ENCODE peak calls at places on chromosome 2, in eight cellular contexts. One of them, this sample, is unnamed.

GRCh38 chr2:225937625-225938024 is 538.1 kb downstream of the NYAP2 start:
- DNase-seq in CD8-positive, alpha-beta memory T cell: no peak
- DNase-seq in fibroblast of lung: peak; percentile 27
- DNase-seq in prostate gland: no peak
- DNase-seq in psoas muscle: no peak
- DNase-seq in mesendoderm: peak; percentile 2
- DNase-seq in cardiac muscle cell: peak; percentile 49
- DNase-seq in tibial nerve: no peak
- DNase-seq in this sample: no peak

GRCh38 chr2:43129676-43130547 is 96.5 kb downstream of the ZFP36L2 start:
- DNase-seq in CD8-positive, alpha-beta memory T cell: peak; percentile 66
- DNase-seq in fibroblast of lung: peak; percentile 57
- DNase-seq in prostate gland: no peak
- DNase-seq in psoas muscle: no peak
- DNase-seq in mesendoderm: no peak
- DNase-seq in cardiac muscle cell: peak; percentile 59
- DNase-seq in tibial nerve: no peak
- DNase-seq in this sample: no peak

GRCh38 chr2:186308347-186308746 is 177.7 kb upstream of the ZC3H15 start:
- DNase-seq in CD8-positive, alpha-beta memory T cell: no peak
- DNase-seq in fibroblast of lung: peak; percentile 4
- DNase-seq in prostate gland: no peak
- DNase-seq in psoas muscle: no peak
- DNase-seq in mesendoderm: peak; percentile 64
- DNase-seq in cardiac muscle cell: peak; percentile 19
- DNase-seq in tibial nerve: no peak
- DNase-seq in this sample: no peak

GRCh38 chr2:219426068-219426443 is 7.9 kb downstream of the DES start:
- DNase-seq in CD8-positive, alpha-beta memory T cell: peak; percentile 41
- DNase-seq in fibroblast of lung: no peak
- DNase-seq in prostate gland: no peak
- DNase-seq in psoas muscle: peak; percentile 54
- DNase-seq in mesendoderm: no peak
- DNase-seq in cardiac muscle cell: no peak
- DNase-seq in tibial nerve: no peak
- DNase-seq in this sample: no peak

GRCh38 chr2:37301408-37301807 is 23.2 kb downstream of the PRKD3 start:
- DNase-seq in CD8-positive, alpha-beta memory T cell: no peak
- DNase-seq in fibroblast of lung: no peak
- DNase-seq in prostate gland: no peak
- DNase-seq in psoas muscle: no peak
- DNase-seq in mesendoderm: peak; percentile 53
- DNase-seq in cardiac muscle cell: no peak
- DNase-seq in tibial nerve: no peak
- DNase-seq in this sample: no peak

GRCh38 chr2:240195316-240195861 is 54.9 kb upstream of the OTOS start:
- DNase-seq in CD8-positive, alpha-beta memory T cell: no peak
- DNase-seq in fibroblast of lung: no peak
- DNase-seq in prostate gland: no peak
- DNase-seq in psoas muscle: peak; percentile 40
- DNase-seq in mesendoderm: no peak
- DNase-seq in cardiac muscle cell: no peak
- DNase-seq in tibial nerve: no peak
- DNase-seq in this sample: no peak

GRCh38 chr2:67733517-67733916 is 329.3 kb downstream of the C1D start:
- DNase-seq in CD8-positive, alpha-beta memory T cell: no peak
- DNase-seq in fibroblast of lung: peak; percentile 38
- DNase-seq in prostate gland: no peak
- DNase-seq in psoas muscle: no peak
- DNase-seq in mesendoderm: peak; percentile 76
- DNase-seq in cardiac muscle cell: peak; percentile 62
- DNase-seq in tibial nerve: no peak
- DNase-seq in this sample: no peak

GRCh38 chr2:102005989-102006885 is 14.5 kb downstream of the IL1R2 start:
- DNase-seq in CD8-positive, alpha-beta memory T cell: no peak
- DNase-seq in fibroblast of lung: peak; percentile 73
- DNase-seq in prostate gland: peak; percentile 32
- DNase-seq in psoas muscle: no peak
- DNase-seq in mesendoderm: peak; percentile 70
- DNase-seq in cardiac muscle cell: peak; percentile 82
- DNase-seq in tibial nerve: no peak
- DNase-seq in this sample: no peak

GRCh38 chr2:100824842-100825241 is 4.9 kb downstream of the NPAS2 start:
- DNase-seq in CD8-positive, alpha-beta memory T cell: no peak
- DNase-seq in fibroblast of lung: no peak
- DNase-seq in prostate gland: no peak
- DNase-seq in psoas muscle: no peak
- DNase-seq in mesendoderm: no peak
- DNase-seq in cardiac muscle cell: no peak
- DNase-seq in tibial nerve: no peak
- DNase-seq in this sample: no peak

GRCh38 chr2:100821255-100821912 is 1.4 kb downstream of the NPAS2 start:
- DNase-seq in CD8-positive, alpha-beta memory T cell: no peak
- DNase-seq in fibroblast of lung: peak; percentile 59
- DNase-seq in prostate gland: no peak
- DNase-seq in psoas muscle: no peak
- DNase-seq in mesendoderm: no peak
- DNase-seq in cardiac muscle cell: peak; percentile 39
- DNase-seq in tibial nerve: no peak
- DNase-seq in this sample: no peak

GRCh38 chr2:100822587-100823248 is 2.8 kb downstream of the NPAS2 start:
- DNase-seq in CD8-positive, alpha-beta memory T cell: no peak
- DNase-seq in fibroblast of lung: peak; percentile 75
- DNase-seq in prostate gland: no peak
- DNase-seq in psoas muscle: no peak
- DNase-seq in mesendoderm: no peak
- DNase-seq in cardiac muscle cell: peak; percentile 74
- DNase-seq in tibial nerve: no peak
- DNase-seq in this sample: no peak

GRCh38 chr2:100821913-100822260 is 1.9 kb downstream of the NPAS2 start:
- DNase-seq in CD8-positive, alpha-beta memory T cell: no peak
- DNase-seq in fibroblast of lung: no peak
- DNase-seq in prostate gland: no peak
- DNase-seq in psoas muscle: no peak
- DNase-seq in mesendoderm: no peak
- DNase-seq in cardiac muscle cell: no peak
- DNase-seq in tibial nerve: no peak
- DNase-seq in this sample: no peak

GRCh38 chr2:100823665-100824438 is 3.9 kb downstream of the NPAS2 start:
- DNase-seq in CD8-positive, alpha-beta memory T cell: no peak
- DNase-seq in fibroblast of lung: no peak
- DNase-seq in prostate gland: no peak
- DNase-seq in psoas muscle: no peak
- DNase-seq in mesendoderm: no peak
- DNase-seq in cardiac muscle cell: no peak
- DNase-seq in tibial nerve: no peak
- DNase-seq in this sample: no peak
- H3K27me3 ChIP-seq in CD8-positive, alpha-beta memory T cell: peaks cover 7% of the 10 kb centered on the region
- H3K27me3 ChIP-seq in fibroblast of lung: no peaks in the 10 kb centered on the region
- H3K27me3 ChIP-seq in prostate gland: no peaks in the 10 kb centered on the region
- H3K27me3 ChIP-seq in psoas muscle: no peaks in the 10 kb centered on the region
- H3K27me3 ChIP-seq in mesendoderm: peaks cover 27% of the 10 kb centered on the region
- H3K27me3 ChIP-seq in cardiac muscle cell: peaks cover 53% of the 10 kb centered on the region
- H3K27me3 ChIP-seq in tibial nerve: no peaks in the 10 kb centered on the region
- H3K27me3 ChIP-seq in this sample: no peaks in the 10 kb centered on the region

GRCh38 chr2:72887836-72888437 is 729 bp downstream of the SPR start:
- DNase-seq in CD8-positive, alpha-beta memory T cell: peak; percentile 60
- DNase-seq in fibroblast of lung: peak; percentile 84
- DNase-seq in prostate gland: peak; percentile 87
- DNase-seq in psoas muscle: peak; percentile 94
- DNase-seq in mesendoderm: peak; percentile 95
- DNase-seq in cardiac muscle cell: peak; percentile 92
- DNase-seq in tibial nerve: peak; percentile 82
- DNase-seq in this sample: peak; percentile 49

GRCh38 chr2:72887032-72887835 is at the start of gene SPR:
- DNase-seq in CD8-positive, alpha-beta memory T cell: peak; percentile 60
- DNase-seq in fibroblast of lung: peak; percentile 45
- DNase-seq in prostate gland: peak; percentile 74
- DNase-seq in psoas muscle: peak; percentile 83
- DNase-seq in mesendoderm: no peak
- DNase-seq in cardiac muscle cell: peak; percentile 75
- DNase-seq in tibial nerve: peak; percentile 57
- DNase-seq in this sample: peak; percentile 65

GRCh38 chr2:72888438-72889202 is 1.4 kb downstream of the SPR start:
- DNase-seq in CD8-positive, alpha-beta memory T cell: no peak
- DNase-seq in fibroblast of lung: no peak
- DNase-seq in prostate gland: no peak
- DNase-seq in psoas muscle: no peak
- DNase-seq in mesendoderm: no peak
- DNase-seq in cardiac muscle cell: no peak
- DNase-seq in tibial nerve: no peak
- DNase-seq in this sample: no peak

GRCh38 chr2:72883356-72883962 is 3.7 kb upstream of the SPR start:
- DNase-seq in CD8-positive, alpha-beta memory T cell: no peak
- DNase-seq in fibroblast of lung: peak; percentile 55
- DNase-seq in prostate gland: no peak
- DNase-seq in psoas muscle: no peak
- DNase-seq in mesendoderm: peak; percentile 65
- DNase-seq in cardiac muscle cell: peak; percentile 65
- DNase-seq in tibial nerve: no peak
- DNase-seq in this sample: no peak

DNA sequence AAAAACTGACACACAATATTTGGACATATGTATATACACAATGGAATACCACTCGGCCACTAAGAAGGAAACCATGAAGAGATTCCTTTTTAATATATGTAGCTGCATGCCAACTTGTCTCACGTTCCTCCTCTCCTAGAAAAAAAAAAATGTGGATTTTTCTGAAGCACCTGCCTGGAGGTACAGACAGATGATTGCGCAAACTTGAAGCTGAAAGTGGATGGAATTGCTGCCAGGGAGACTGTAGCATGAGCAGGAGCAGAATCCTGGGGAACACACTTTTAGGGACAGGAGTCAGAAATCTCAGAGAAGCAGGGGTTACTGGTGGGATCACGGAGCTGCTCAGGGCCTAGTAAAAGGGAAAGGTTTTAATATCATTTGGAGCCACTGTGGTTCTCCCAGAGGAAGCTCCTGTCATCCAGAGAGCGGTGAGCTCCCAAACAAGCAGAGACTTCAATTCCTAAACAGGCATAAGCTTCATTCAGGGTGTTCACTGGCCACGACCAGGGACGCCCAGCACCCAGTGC is 640 bp upstream of the SPR start:
- DNase-seq in CD8-positive, alpha-beta memory T cell: no peak
- DNase-seq in fibroblast of lung: no peak
- DNase-seq in prostate gland: no peak
- DNase-seq in psoas muscle: no peak
- DNase-seq in mesendoderm: no peak
- DNase-seq in cardiac muscle cell: no peak
- DNase-seq in tibial nerve: no peak
- DNase-seq in this sample: no peak
- H3K4me3 ChIP-seq in CD8-positive, alpha-beta memory T cell: peak overlapping the region; percentile 65
- H3K4me3 ChIP-seq in fibroblast of lung: peak overlapping the region; percentile 56
- H3K4me3 ChIP-seq in prostate gland: peak overlapping the region; percentile 75
- H3K4me3 ChIP-seq in psoas muscle: peak overlapping the region; percentile 77
- H3K4me3 ChIP-seq in mesendoderm: no peak overlapping the region
- H3K4me3 ChIP-seq in cardiac muscle cell: peak overlapping the region; percentile 40
- H3K4me3 ChIP-seq in tibial nerve: peak overlapping the region; percentile 67
- H3K4me3 ChIP-seq in this sample: peak overlapping the region; percentile 50

GRCh38 chr2:176138526-176139169 is 9.1 kb downstream of the HOXD8 start:
- DNase-seq in CD8-positive, alpha-beta memory T cell: no peak
- DNase-seq in fibroblast of lung: no peak
- DNase-seq in prostate gland: no peak
- DNase-seq in psoas muscle: peak; percentile 51
- DNase-seq in mesendoderm: no peak
- DNase-seq in cardiac muscle cell: no peak
- DNase-seq in tibial nerve: no peak
- DNase-seq in this sample: no peak

GRCh38 chr2:176139170-176139611 is 9.7 kb downstream of the HOXD8 start:
- DNase-seq in CD8-positive, alpha-beta memory T cell: no peak
- DNase-seq in fibroblast of lung: no peak
- DNase-seq in prostate gland: no peak
- DNase-seq in psoas muscle: no peak
- DNase-seq in mesendoderm: no peak
- DNase-seq in cardiac muscle cell: no peak
- DNase-seq in tibial nerve: no peak
- DNase-seq in this sample: no peak

GRCh38 chr2:176139621-176140020 is 10.1 kb downstream of the HOXD8 start:
- DNase-seq in CD8-positive, alpha-beta memory T cell: no peak
- DNase-seq in fibroblast of lung: no peak
- DNase-seq in prostate gland: no peak
- DNase-seq in psoas muscle: no peak
- DNase-seq in mesendoderm: no peak
- DNase-seq in cardiac muscle cell: no peak
- DNase-seq in tibial nerve: no peak
- DNase-seq in this sample: no peak

GRCh38 chr2:176140520-176141317 is 10.6 kb upstream of the HOXD4 start:
- DNase-seq in CD8-positive, alpha-beta memory T cell: peak; percentile 70
- DNase-seq in fibroblast of lung: peak; percentile 41
- DNase-seq in prostate gland: peak; percentile 47
- DNase-seq in psoas muscle: peak; percentile 89
- DNase-seq in mesendoderm: peak; percentile 86
- DNase-seq in cardiac muscle cell: peak; percentile 78
- DNase-seq in tibial nerve: no peak
- DNase-seq in this sample: peak; percentile 80

DNA sequence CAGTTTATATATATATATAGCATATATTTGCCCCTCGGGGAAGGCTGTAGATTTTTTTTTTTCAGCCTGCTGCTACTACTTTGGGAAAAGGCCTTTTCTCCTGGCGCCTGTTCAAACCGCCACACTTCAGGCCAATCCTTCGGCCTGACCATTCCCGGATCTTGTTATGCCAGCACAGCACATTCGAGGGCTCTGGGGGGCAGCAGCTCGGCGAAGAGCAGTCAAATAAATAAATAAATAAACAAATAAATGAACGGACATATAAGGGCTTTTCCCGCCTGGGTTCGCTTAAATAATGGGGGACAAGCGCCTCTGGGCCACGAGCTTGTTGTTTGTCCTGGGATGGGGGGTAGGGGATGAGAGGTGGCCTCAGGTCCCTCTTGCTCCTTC is 10.6 kb downstream of the HOXD8 start:
- DNase-seq in CD8-positive, alpha-beta memory T cell: no peak
- DNase-seq in fibroblast of lung: no peak
- DNase-seq in prostate gland: no peak
- DNase-seq in psoas muscle: no peak
- DNase-seq in mesendoderm: no peak
- DNase-seq in cardiac muscle cell: peak; percentile 28
- DNase-seq in tibial nerve: no peak
- DNase-seq in this sample: no peak
- H3K27me3 ChIP-seq in CD8-positive, alpha-beta memory T cell: peaks cover 85% of the 10 kb centered on the region
- H3K27me3 ChIP-seq in fibroblast of lung: peaks cover 60% of the 10 kb centered on the region
- H3K27me3 ChIP-seq in prostate gland: no peaks in the 10 kb centered on the region
- H3K27me3 ChIP-seq in psoas muscle: no peaks in the 10 kb centered on the region
- H3K27me3 ChIP-seq in mesendoderm: peaks cover 78% of the 10 kb centered on the region
- H3K27me3 ChIP-seq in cardiac muscle cell: peaks cover 100% of the 10 kb centered on the region
- H3K27me3 ChIP-seq in tibial nerve: no peaks in the 10 kb centered on the region
- H3K27me3 ChIP-seq in this sample: no peaks in the 10 kb centered on the region

DNA sequence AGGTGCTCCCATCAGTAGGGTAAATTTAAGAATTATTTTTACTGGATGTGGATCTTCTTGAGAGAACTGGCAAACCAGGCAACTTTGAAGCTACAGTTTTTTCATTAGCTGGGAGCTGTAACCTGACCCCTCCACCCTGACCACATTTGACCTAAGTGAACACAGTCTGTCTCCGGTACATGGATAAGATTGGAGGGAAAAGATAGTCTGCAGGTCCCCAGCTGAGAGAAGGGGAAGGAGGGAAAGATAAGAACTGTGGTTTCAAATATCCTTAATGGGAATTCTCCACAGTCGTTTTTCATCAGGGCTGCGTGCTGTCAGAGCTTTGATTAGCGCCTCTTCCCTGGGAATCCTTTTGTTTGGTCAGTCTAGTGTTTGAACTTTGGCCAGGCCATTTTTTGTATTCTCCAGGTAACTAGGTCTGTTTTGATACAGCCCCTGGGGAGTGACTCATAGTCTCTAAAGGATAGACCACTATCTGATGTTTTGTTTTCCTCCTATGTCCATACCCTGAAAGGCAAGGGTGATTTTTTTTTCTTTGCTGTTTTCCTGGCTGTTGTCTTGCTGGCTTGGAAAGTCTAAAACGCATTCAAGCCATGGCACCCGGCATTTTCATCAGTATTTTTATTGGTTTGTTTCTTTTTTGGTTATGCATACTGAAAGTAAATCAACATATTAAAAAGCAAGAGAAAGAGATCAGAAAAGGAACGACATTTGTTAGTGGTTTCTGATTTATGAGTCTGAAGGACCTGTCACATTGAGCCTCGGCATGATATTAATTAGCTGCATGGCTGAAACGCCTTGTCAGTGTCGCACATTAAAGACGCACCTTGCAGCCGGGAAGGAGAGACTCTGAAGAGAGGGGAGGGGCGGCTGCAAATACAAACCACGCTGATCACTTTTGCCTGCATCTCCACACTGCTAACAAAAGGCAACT is 183.4 kb upstream of the FN1 start:
- DNase-seq in CD8-positive, alpha-beta memory T cell: no peak
- DNase-seq in fibroblast of lung: peak; percentile 65
- DNase-seq in prostate gland: no peak
- DNase-seq in psoas muscle: no peak
- DNase-seq in mesendoderm: peak; percentile 98
- DNase-seq in cardiac muscle cell: peak; percentile 95
- DNase-seq in tibial nerve: no peak
- DNase-seq in this sample: no peak
- H3K4me3 ChIP-seq in CD8-positive, alpha-beta memory T cell: no peak overlapping the region
- H3K4me3 ChIP-seq in fibroblast of lung: no peak overlapping the region
- H3K4me3 ChIP-seq in prostate gland: no peak overlapping the region
- H3K4me3 ChIP-seq in psoas muscle: no peak overlapping the region
- H3K4me3 ChIP-seq in mesendoderm: no peak overlapping the region
- H3K4me3 ChIP-seq in cardiac muscle cell: no peak overlapping the region
- H3K4me3 ChIP-seq in tibial nerve: no peak overlapping the region
- H3K4me3 ChIP-seq in this sample: no peak overlapping the region